ENCODE peak calls at places on chromosome 21, in ten cellular contexts. M is nephron progenitor cell, K is ovary, L is fibroblast of lung, Z is osteoblast, I is lower leg skin, W is brain microvascular endothelial cell, E is tibial artery, V is cardiac muscle cell, B is K562. T is an unnamed sample.

GRCh38 chr21:42397291-42398129 is 1.7 kb upstream of the TMPRSS3 start:
- DNase-seq in B (peak), Z (no peak), M (no peak), V (no peak), L (no peak), I (no peak), W (no peak), K (no peak), E (no peak), T (no peak)

GRCh38 chr21:45430521-45431501 is 25.8 kb downstream of the COL18A1 start:
- DNase-seq in W (peak), B (peak), E (no peak), V (peak), L (peak), M (peak), K (peak), Z (no peak), I (no peak), T (no peak)

GRCh38 chr21:28632718-28633408 is 359.8 kb downstream of the LTN1 start:
- DNase-seq in W (peak), L (peak), E (no peak), K (no peak), B (no peak), M (no peak), Z (peak), I (no peak), V (peak), T (no peak)

GRCh38 chr21:43772368-43772870 is 3.7 kb downstream of the CSTB start:
- DNase-seq in L (no peak), E (no peak), V (no peak), B (peak), W (no peak), Z (no peak), K (no peak), M (no peak), I (no peak), T (no peak)

GRCh38 chr21:35859677-35860076 is 200.6 kb downstream of the SETD4 start:
- DNase-seq in K (no peak), W (no peak), L (no peak), E (no peak), M (no peak), Z (no peak), I (no peak), B (no peak), V (no peak), T (no peak)

GRCh38 chr21:44957047-44957831 is 17.4 kb downstream of the SLX9 start:
- DNase-seq in K (no peak), M (no peak), B (no peak), I (no peak), L (no peak), V (no peak), W (no peak), E (peak), Z (no peak), T (no peak)

GRCh38 chr21:34536820-34537219 is 24.8 kb upstream of the KCNE1 start:
- DNase-seq in W (no peak), I (no peak), E (no peak), V (no peak), Z (peak), L (peak), B (no peak), M (no peak), K (no peak), T (no peak)

GRCh38 chr21:43012596-43012995 is 38.2 kb downstream of the PKNOX1 start:
- DNase-seq in B (no peak), L (no peak), M (no peak), K (no peak), Z (no peak), W (no peak), V (no peak), E (no peak), I (no peak), T (no peak)

GRCh38 chr21:27149034-27149433 is 182.1 kb upstream of the ADAMTS5 start:
- DNase-seq in Z (no peak), V (no peak), E (no peak), I (no peak), K (no peak), M (no peak), L (peak), B (no peak), W (peak), T (no peak)

GRCh38 chr21:35138665-35139381 is 89.7 kb upstream of the RUNX1 start:
- DNase-seq in V (no peak), W (peak), Z (peak), K (no peak), E (no peak), B (peak), L (peak), M (no peak), I (no peak), T (no peak)

GRCh38 chr21:42833439-42833815 is 45.9 kb downstream of the WDR4 start:
- DNase-seq in I (no peak), W (no peak), E (no peak), M (peak), L (no peak), V (peak), K (no peak), B (peak), Z (peak), T (no peak)

GRCh38 chr21:24781146-24781545 is 826.1 kb downstream of the MRPL39 start:
- DNase-seq in L (no peak), E (no peak), M (no peak), K (no peak), Z (no peak), I (no peak), W (no peak), B (no peak), V (no peak), T (no peak)

GRCh38 chr21:18382141-18382540 is 21.4 kb downstream of the TMPRSS15 start:
- DNase-seq in Z (no peak), E (no peak), M (no peak), L (no peak), K (no peak), V (no peak), W (no peak), I (no peak), B (no peak), T (no peak)

GRCh38 chr21:42384999-42385398 is 10.9 kb downstream of the TMPRSS3 start:
- DNase-seq in I (no peak), V (no peak), M (no peak), K (no peak), W (no peak), E (no peak), Z (no peak), B (no peak), L (no peak), T (no peak)

GRCh38 chr21:44943686-44944550 is 4.1 kb downstream of the SLX9 start:
- DNase-seq in V (no peak), K (no peak), M (no peak), E (peak), W (no peak), L (no peak), B (no peak), Z (peak), I (no peak), T (no peak)

GRCh38 chr21:30463713-30464112 is 16.5 kb downstream of the KRTAP19-1 start:
- DNase-seq in V (peak), W (no peak), L (no peak), K (no peak), B (no peak), M (no peak), I (no peak), Z (no peak), E (no peak), T (no peak)

GRCh38 chr21:46636550-46637289 is 1.2 kb downstream of the PRMT2 start:
- DNase-seq in E (no peak), M (no peak), L (peak), Z (no peak), B (peak), W (no peak), K (no peak), V (no peak), I (no peak), T (no peak)

GRCh38 chr21:46636181-46636512 is 673 bp downstream of the PRMT2 start:
- DNase-seq in E (no peak), K (no peak), L (no peak), I (no peak), V (no peak), Z (no peak), M (no peak), W (no peak), B (no peak), T (no peak)

GRCh38 chr21:46641656-46642055 is 6.2 kb downstream of the PRMT2 start:
- DNase-seq in K (no peak), Z (no peak), E (no peak), W (no peak), B (no peak), I (no peak), V (no peak), M (no peak), L (peak), T (no peak)

GRCh38 chr21:46637952-46638746 is 2.7 kb downstream of the PRMT2 start:
- DNase-seq in M (no peak), Z (no peak), V (no peak), I (no peak), K (no peak), L (peak), E (no peak), W (no peak), B (peak), T (no peak)

GRCh38 chr21:46639489-46640386 is 4.3 kb downstream of the PRMT2 start:
- DNase-seq in W (no peak), L (peak), K (no peak), B (no peak), I (no peak), Z (no peak), M (no peak), E (no peak), V (no peak), T (no peak)
- TF ChIP-seq CTCF in W (peak), L (peak), K (peak), B (peak), I (no peak), Z (peak), M (no peak), E (peak), V (peak), T (peak)

DNA sequence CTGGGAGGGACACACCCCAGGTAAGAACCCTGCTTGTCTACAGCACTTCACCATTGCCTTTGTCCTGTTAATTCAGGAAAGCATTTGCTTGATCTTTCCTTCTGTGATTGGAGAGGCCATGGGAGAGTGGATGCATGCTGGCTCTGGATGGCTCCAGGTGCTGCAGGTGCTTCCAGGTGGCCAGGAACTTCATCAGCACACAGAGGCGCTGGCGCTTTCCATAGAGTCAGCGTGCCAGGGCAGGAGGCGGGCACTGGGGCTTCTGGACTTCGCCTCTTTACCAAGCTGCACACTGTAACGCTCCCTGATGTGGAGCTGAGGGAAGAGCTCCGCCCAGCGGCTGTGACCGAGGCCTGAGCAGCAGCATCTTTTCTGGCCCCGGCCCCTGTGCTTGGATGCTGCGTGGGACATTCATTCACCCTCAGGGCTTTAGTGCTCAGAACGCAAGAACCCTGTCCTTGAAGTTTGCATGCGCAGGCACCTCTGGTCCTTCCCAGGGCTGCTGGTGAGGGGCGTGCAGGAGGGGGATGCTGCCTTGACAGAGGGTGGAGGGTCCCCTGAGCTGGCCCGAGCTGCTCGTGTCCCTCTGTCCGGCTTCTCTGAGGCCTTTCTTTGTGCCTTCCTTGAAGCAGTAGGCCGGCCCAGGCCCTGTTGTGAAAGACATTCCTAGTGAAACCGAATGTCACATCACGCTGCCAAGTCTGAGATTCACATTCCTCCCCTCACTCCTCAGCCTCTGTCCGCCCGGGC is 1.6 kb upstream of the MX2 start:
- DNase-seq in Z (peak), W (no peak), E (peak), B (peak), L (peak), V (peak), M (no peak), I (peak), K (peak), T (peak)
- TF ChIP-seq CTCF in Z (no peak), W (peak), E (no peak), B (peak), L (no peak), V (peak), M (no peak), I (no peak), K (no peak), T (no peak)

GRCh38 chr21:39726133-39726532 is 18.9 kb upstream of the IGSF5 start:
- DNase-seq in V (no peak), W (no peak), E (no peak), I (no peak), K (no peak), B (no peak), Z (no peak), M (no peak), L (no peak), T (no peak)
- TF ChIP-seq CTCF in V (no peak), W (peak), E (no peak), I (no peak), K (no peak), B (peak), Z (peak), M (no peak), L (peak), T (no peak)

GRCh38 chr21:37366488-37367300 is at the start of gene DYRK1A:
- DNase-seq in Z (peak), W (peak), E (peak), K (peak), L (peak), V (peak), B (peak), I (peak), M (peak), T (peak)

GRCh38 chr21:37367301-37367757 is 756 bp downstream of the DYRK1A start:
- DNase-seq in E (no peak), L (no peak), I (no peak), M (peak), W (no peak), Z (no peak), B (no peak), K (no peak), V (no peak), T (no peak)

GRCh38 chr21:37364722-37365121 is 1.9 kb upstream of the DYRK1A start:
- DNase-seq in Z (peak), E (no peak), V (no peak), K (no peak), I (no peak), M (no peak), L (no peak), B (peak), W (no peak), T (no peak)

GRCh38 chr21:37363936-37364335 is 2.6 kb upstream of the DYRK1A start:
- DNase-seq in E (no peak), V (no peak), L (no peak), B (no peak), M (no peak), W (no peak), I (no peak), Z (no peak), K (no peak), T (no peak)

DNA sequence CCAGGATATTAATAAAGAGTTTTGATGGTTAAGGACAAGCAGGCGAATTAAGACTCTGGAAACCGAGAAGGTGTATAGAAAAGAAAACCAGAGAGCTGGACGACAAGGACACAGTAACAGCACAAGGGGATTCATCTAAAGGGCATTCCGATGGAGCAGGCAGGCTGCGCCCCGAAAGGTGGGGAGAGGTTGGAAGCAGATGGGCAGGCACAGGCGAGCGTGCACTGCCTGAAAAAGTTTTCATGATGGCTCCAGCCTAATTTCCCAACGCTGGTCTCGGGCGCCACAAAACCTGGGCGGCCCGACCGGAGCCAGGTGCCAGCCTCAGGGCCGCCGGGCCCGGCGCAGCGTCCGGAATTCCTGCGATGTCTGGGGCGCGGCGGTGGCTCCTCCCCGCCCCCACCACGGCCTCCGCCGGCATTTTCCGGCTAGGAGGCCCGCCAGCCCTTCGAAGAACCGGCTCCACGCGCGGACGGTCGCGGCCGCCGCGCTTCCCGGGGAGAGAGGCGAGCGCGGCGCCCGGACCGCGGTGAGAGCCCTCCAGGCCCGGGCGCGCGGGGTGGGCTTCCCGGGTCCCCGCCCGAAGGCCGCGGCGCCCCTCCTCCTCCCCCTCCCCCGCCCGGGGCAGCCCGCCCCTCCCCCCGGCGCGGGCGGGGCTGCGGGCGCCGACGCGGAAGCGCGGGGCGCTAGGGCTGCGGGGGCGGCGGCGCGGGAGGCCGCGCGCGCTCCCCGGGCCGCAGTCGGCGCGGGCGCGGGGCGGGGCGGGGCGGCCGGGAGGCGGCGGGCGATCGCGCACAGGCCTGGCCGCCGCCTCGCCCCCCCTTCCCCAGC is 701 bp upstream of the DYRK1A start:
- DNase-seq in V (peak), W (peak), M (peak), K (peak), E (peak), Z (peak), L (peak), B (peak), I (peak), T (peak)
- TF ChIP-seq CTCF in V (no peak), W (no peak), M (no peak), K (no peak), E (no peak), Z (no peak), L (no peak), B (no peak), I (no peak), T (no peak)

GRCh38 chr21:32921632-32922230 is 104.0 kb upstream of the OLIG2 start:
- DNase-seq in Z (peak), E (no peak), V (no peak), M (peak), K (no peak), I (no peak), L (no peak), B (peak), W (no peak), T (peak)
- TF ChIP-seq CTCF in Z (peak), E (no peak), V (peak), M (peak), K (no peak), I (no peak), L (peak), B (peak), W (peak), T (peak)

GRCh38 chr21:14630556-14631069 is 84.5 kb upstream of the SAMSN1 start:
- DNase-seq in E (no peak), Z (peak), B (peak), I (no peak), L (no peak), M (no peak), W (no peak), K (no peak), V (no peak), T (no peak)
- TF ChIP-seq CTCF in E (no peak), Z (no peak), B (no peak), I (no peak), L (no peak), M (no peak), W (no peak), K (no peak), V (no peak), T (no peak)

GRCh38 chr21:20971296-20971921 is 26.8 kb upstream of the NCAM2 start:
- DNase-seq in B (peak), L (peak), V (peak), I (peak), E (no peak), K (no peak), W (peak), M (peak), Z (peak), T (no peak)
- TF ChIP-seq CTCF in B (peak), L (peak), V (peak), I (no peak), E (peak), K (no peak), W (peak), M (peak), Z (peak), T (peak)

DNA sequence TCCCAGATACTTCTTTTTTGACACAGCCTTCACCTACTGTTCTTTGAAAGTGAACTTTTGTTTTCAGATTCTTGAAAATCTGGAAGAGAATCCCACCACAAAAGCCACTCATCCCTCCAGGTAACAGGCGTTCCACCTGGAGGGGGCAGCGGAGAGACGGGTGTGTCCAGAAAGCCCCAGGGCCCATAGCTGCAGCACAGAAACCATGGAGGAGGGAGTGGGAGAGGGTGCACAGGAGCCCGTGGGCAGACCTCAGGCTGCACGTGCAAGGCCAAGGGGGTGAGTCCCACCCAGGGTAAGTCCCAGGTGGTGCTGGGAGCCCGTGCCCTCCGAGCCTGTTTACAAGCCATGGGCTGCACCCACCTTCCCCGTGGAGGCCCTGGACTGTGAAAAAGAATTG is 86.5 kb downstream of the PSMG1 start:
- DNase-seq in Z (no peak), V (no peak), W (no peak), M (no peak), L (no peak), I (no peak), B (no peak), K (no peak), E (peak), T (no peak)
- TF ChIP-seq CTCF in Z (no peak), V (no peak), W (peak), M (no peak), L (no peak), I (no peak), B (no peak), K (no peak), E (no peak), T (no peak)